ENCODE peak calls at places on chromosomes 11 and 22, in six cellular contexts. V is T-helper 2 cell treated with Interferon-gamma antibody and Interleukin-4, amounts not matched to agents 5 μg/mL and 100 μg/mL, for 36 hours; Y is HL-60; Z is neuronal stem cell; U is stomach; J is left cardiac atrium. G is an unnamed sample.

GRCh38 chr11:61869636-61870428 is 21.5 kb downstream of the FADS3 start:
- DNase-seq in V (no peak), J (no peak), U (no peak), Z (no peak), Y (no peak), G (no peak)

GRCh38 chr11:11763796-11764427 is 77.9 kb upstream of the USP47 start:
- DNase-seq in Z (no peak), Y (no peak), V (no peak), J (no peak), U (no peak), G (no peak)

GRCh38 chr22:38452373-38453064 is 2.5 kb downstream of the KCNJ4 start:
- DNase-seq in V (no peak), Y (no peak), J (peak), Z (no peak), U (no peak), G (no peak)

GRCh38 chr11:30285416-30286121 is 37.3 kb upstream of the ARL14EP start:
- DNase-seq in V (no peak), Y (no peak), J (no peak), U (no peak), Z (no peak), G (no peak)

GRCh38 chr11:37390566-37390965 is 792.5 kb upstream of the RAG2 start:
- DNase-seq in J (no peak), U (no peak), Z (no peak), V (no peak), Y (no peak), G (no peak)

GRCh38 chr22:46747646-46748045 is 9.6 kb upstream of the CERK start:
- DNase-seq in V (no peak), J (no peak), Z (no peak), U (no peak), Y (no peak), G (no peak)

GRCh38 chr11:108559340-108559739 is 34.2 kb downstream of the EXPH5 start:
- DNase-seq in U (no peak), V (no peak), Y (no peak), Z (no peak), J (no peak), G (no peak)

GRCh38 chr11:67301951-67302516 is 1.3 kb upstream of the SSH3 start:
- DNase-seq in Y (no peak), Z (no peak), U (peak), V (no peak), J (no peak), G (peak)

GRCh38 chr11:64763804-64764611 is 4.2 kb upstream of the PYGM start:
- DNase-seq in Y (no peak), V (no peak), Z (no peak), J (no peak), U (peak), G (no peak)

GRCh38 chr22:20885557-20886323 is 26.9 kb downstream of the SNAP29 start:
- DNase-seq in U (peak), Z (peak), V (peak), Y (no peak), J (peak), G (peak)

GRCh38 chr11:100671471-100671870 is 15.6 kb upstream of the ARHGAP42 start:
- DNase-seq in V (no peak), Y (no peak), Z (no peak), J (no peak), U (no peak), G (no peak)

GRCh38 chr11:22832315-22833041 is 2.9 kb upstream of the SVIP start:
- DNase-seq in Z (no peak), V (no peak), U (no peak), Y (no peak), J (no peak), G (no peak)

GRCh38 chr11:19032990-19033389 is 27.5 kb downstream of the MRGPRX2 start:
- DNase-seq in Z (no peak), U (no peak), Y (no peak), J (no peak), V (no peak), G (no peak)

GRCh38 chr11:126719740-126720139 is 280.8 kb downstream of the KIRREL3 start:
- DNase-seq in Z (no peak), Y (no peak), V (no peak), U (no peak), J (no peak), G (no peak)

GRCh38 chr11:70764356-70764905 is 366.1 kb downstream of the CTTN start:
- DNase-seq in Z (no peak), Y (no peak), U (no peak), V (no peak), J (no peak), G (no peak)

GRCh38 chr11:15599376-15599775 is 484.7 kb downstream of the INSC start:
- DNase-seq in Z (no peak), Y (no peak), V (no peak), J (no peak), U (no peak), G (no peak)

GRCh38 chr11:68300076-68300830 is 12.1 kb upstream of the LRP5 start:
- DNase-seq in J (no peak), U (no peak), V (no peak), Z (no peak), Y (no peak), G (no peak)

GRCh38 chr11:45341379-45341778 is 55.2 kb upstream of the SYT13 start:
- DNase-seq in U (no peak), V (no peak), Z (no peak), J (no peak), Y (no peak), G (no peak)

GRCh38 chr11:61796127-61796526 is 3.4 kb downstream of the FEN1 start:
- DNase-seq in J (no peak), Z (no peak), Y (no peak), U (no peak), V (no peak), G (no peak)

GRCh38 chr11:34565417-34566208 is 52.0 kb upstream of the ELF5 start:
- DNase-seq in U (no peak), Y (no peak), J (no peak), V (no peak), Z (no peak), G (peak)

GRCh38 chr11:68168694-68169093 is 44.4 kb downstream of the KMT5B start:
- DNase-seq in J (no peak), U (no peak), Z (no peak), Y (no peak), V (no peak), G (no peak)

GRCh38 chr11:36447514-36447913 is 62.6 kb downstream of the TRAF6 start:
- DNase-seq in Z (peak), Y (no peak), U (no peak), V (no peak), J (no peak), G (no peak)

GRCh38 chr22:36480941-36481392 is 473 bp downstream of the TXN2 start:
- DNase-seq in U (no peak), Y (no peak), J (no peak), Z (no peak), V (no peak), G (no peak)

GRCh38 chr11:72798361-72798760 is 4.5 kb upstream of the STARD10 start:
- DNase-seq in Z (no peak), U (no peak), V (no peak), Y (no peak), J (no peak), G (no peak)

GRCh38 chr11:19816040-19816439 is 103.4 kb downstream of the NAV2 start:
- DNase-seq in Z (no peak), J (no peak), U (no peak), Y (no peak), V (no peak), G (no peak)

GRCh38 chr11:92123540-92123939 is 101.1 kb upstream of the FAT3 start:
- DNase-seq in V (no peak), Y (no peak), J (no peak), Z (no peak), U (no peak), G (no peak)

GRCh38 chr11:18013790-18014507 is 1.1 kb upstream of the SERGEF start:
- DNase-seq in V (no peak), Z (no peak), Y (no peak), J (no peak), U (no peak), G (peak)

GRCh38 chr22:41479671-41480396 is 10.9 kb downstream of the ACO2 start:
- DNase-seq in Z (peak), J (no peak), V (no peak), U (no peak), Y (no peak), G (no peak)

GRCh38 chr22:44003776-44004460 is 20.2 kb upstream of the PARVB start:
- DNase-seq in Y (no peak), Z (no peak), V (no peak), U (no peak), J (no peak), G (no peak)

GRCh38 chr11:44893250-44894216 is 57.1 kb downstream of the TP53I11 start:
- DNase-seq in Y (no peak), J (no peak), V (no peak), Z (no peak), U (no peak), G (peak)

GRCh38 chr11:36278531-36279245 is 10.5 kb downstream of the COMMD9 start:
- DNase-seq in V (no peak), Z (no peak), J (no peak), Y (no peak), U (no peak), G (peak)

GRCh38 chr11:74022541-74022940 is 13.7 kb upstream of the UCP3 start:
- DNase-seq in V (no peak), Y (no peak), J (no peak), U (no peak), Z (no peak), G (no peak)

GRCh38 chr22:28949788-28950187 is 66.4 kb downstream of the ZNRF3 start:
- DNase-seq in J (no peak), U (no peak), Y (no peak), V (no peak), Z (no peak), G (no peak)

GRCh38 chr22:21981874-21982273 is 713 bp downstream of the TOP3B start:
- DNase-seq in U (no peak), Z (no peak), V (no peak), Y (peak), J (no peak), G (no peak)

GRCh38 chr22:47634342-47634741 is 871.9 kb downstream of the TBC1D22A start:
- DNase-seq in V (no peak), U (no peak), Y (no peak), J (no peak), Z (no peak), G (no peak)

GRCh38 chr11:4636962-4637661 is at the start of gene OR51D1:
- DNase-seq in V (peak), Z (peak), U (peak), J (peak), Y (peak), G (peak)

GRCh38 chr11:125929445-125930075 is 16.3 kb upstream of the VSIG10L2 start:
- DNase-seq in V (no peak), J (no peak), Y (peak), U (no peak), Z (no peak), G (no peak)

GRCh38 chr22:19085233-19086043 is 36.8 kb downstream of the DGCR2 start:
- DNase-seq in U (no peak), J (no peak), Y (peak), V (no peak), Z (no peak), G (no peak)

GRCh38 chr11:108733479-108734116 is 68.7 kb downstream of the DDX10 start:
- DNase-seq in Y (peak), J (no peak), U (no peak), V (peak), Z (no peak), G (no peak)

G was measured in colonic mucosa.